ENCODE peak calls at places on chromosomes 4 and X, in seven cellular contexts. U is neuronal stem cell; F is PC-3; A is IMR-90; K is SJSA1; G is effector memory CD4-positive, alpha-beta T cell; Z is PC-9. M is an unnamed sample.

GRCh38 chr4:108590776-108591175 is 29.6 kb upstream of the RPL34 start:
- DNase-seq in F (no peak), G (no peak), U (no peak), A (peak; percentile 10), K (no peak), Z (no peak), M (no peak)

GRCh38 chrX:54447461-54447860 is 7.3 kb downstream of the TSR2 start:
- DNase-seq in U (no peak), K (no peak), G (no peak), Z (no peak), A (no peak), F (peak; percentile 20), M (no peak)

GRCh38 chrX:72121381-72121780 is 10.3 kb downstream of the RTL5 start:
- DNase-seq in F (peak; percentile 85), A (peak; percentile 75), Z (no peak), K (peak; percentile 67), U (no peak), G (no peak), M (no peak)

GRCh38 chr4:1469596-1470392 is 63.6 kb upstream of the NKX1-1 start:
- DNase-seq in F (peak; percentile 3), U (no peak), A (no peak), G (no peak), K (no peak), Z (no peak), M (no peak)

GRCh38 chr4:183600189-183600685 is 58.7 kb downstream of the RWDD4 start:
- DNase-seq in K (no peak), G (no peak), F (peak; percentile 16), Z (no peak), A (no peak), U (no peak), M (no peak)

GRCh38 chrX:30702736-30703135 is 49.5 kb downstream of the GK start:
- DNase-seq in F (no peak), G (no peak), Z (no peak), A (peak; percentile 91), K (no peak), U (no peak), M (no peak)

GRCh38 chr4:8894424-8894816 is 22.8 kb upstream of the HMX1 start:
- DNase-seq in F (no peak), U (no peak), G (no peak), K (no peak), A (no peak), Z (no peak), M (no peak)

GRCh38 chrX:11481035-11481434 is 184.7 kb downstream of the ARHGAP6 start:
- DNase-seq in A (peak; percentile 37), Z (no peak), G (no peak), K (no peak), U (no peak), F (no peak), M (no peak)

GRCh38 chr4:169033660-169034059 is 23.6 kb upstream of the CBR4 start:
- DNase-seq in U (no peak), F (no peak), G (no peak), A (no peak), Z (no peak), K (no peak), M (no peak)

GRCh38 chr4:6087669-6088068 is 69.4 kb upstream of the C4orf50 start:
- DNase-seq in G (no peak), Z (no peak), F (peak; percentile 50), K (no peak), U (peak; percentile 42), A (peak; percentile 28), M (no peak)

GRCh38 chr4:101198741-101199339 is 148.5 kb downstream of the PPP3CA start:
- DNase-seq in K (no peak), U (no peak), G (no peak), Z (no peak), F (no peak), A (no peak), M (no peak)

GRCh38 chr4:22179124-22179874 is 230.7 kb upstream of the KCNIP4 start:
- DNase-seq in Z (no peak), G (no peak), F (peak; percentile 87), A (peak; percentile 77), U (no peak), K (peak; percentile 2), M (peak; percentile 50)

GRCh38 chr4:150366487-150366999 is 215.4 kb upstream of the MAB21L2 start:
- DNase-seq in K (no peak), F (no peak), Z (no peak), U (peak; percentile 93), G (no peak), A (no peak), M (no peak)

GRCh38 chr4:7924570-7924969 is 15.1 kb downstream of the AFAP1 start:
- DNase-seq in F (no peak), U (no peak), A (no peak), K (no peak), Z (no peak), G (no peak), M (no peak)

GRCh38 chr4:82744284-82744963 is 54.2 kb downstream of the SCD5 start:
- DNase-seq in F (peak; percentile 2), G (no peak), Z (peak; percentile 90), K (no peak), A (no peak), U (no peak), M (peak; percentile 92)

GRCh38 chr4:127870688-127871087 is 10.0 kb upstream of the PLK4 start:
- DNase-seq in Z (no peak), F (peak; percentile 55), G (no peak), A (peak; percentile 89), K (peak; percentile 45), U (no peak), M (peak; percentile 40)

GRCh38 chr4:170079981-170080380 is 9.8 kb downstream of the AADAT start:
- DNase-seq in K (peak; percentile 16), Z (no peak), F (no peak), U (no peak), G (no peak), A (peak; percentile 11), M (no peak)

GRCh38 chrX:68440940-68441339 is 7.6 kb upstream of the OPHN1 start:
- DNase-seq in Z (no peak), G (no peak), K (peak; percentile 35), A (peak; percentile 68), U (no peak), F (peak; percentile 74), M (no peak)

GRCh38 chr4:105306158-105306781 is 159.6 kb downstream of the TET2 start:
- DNase-seq in G (peak; percentile 0), U (no peak), A (no peak), K (no peak), F (peak; percentile 34), Z (no peak), M (no peak)

GRCh38 chrX:39900788-39901170 is 197.0 kb downstream of the BCOR start:
- DNase-seq in K (no peak), G (no peak), A (no peak), F (no peak), U (no peak), Z (no peak), M (no peak)

GRCh38 chrX:101595739-101596419 is 21.9 kb downstream of the ARMCX6 start:
- DNase-seq in K (peak; percentile 19), Z (peak; percentile 52), A (peak; percentile 75), U (peak; percentile 62), G (no peak), F (peak; percentile 70), M (no peak)

GRCh38 chr4:185774815-185775684 is 36.9 kb downstream of the SORBS2 start:
- DNase-seq in K (peak; percentile 89), G (no peak), F (peak; percentile 66), U (no peak), A (peak; percentile 74), Z (no peak), M (no peak)

DNA sequence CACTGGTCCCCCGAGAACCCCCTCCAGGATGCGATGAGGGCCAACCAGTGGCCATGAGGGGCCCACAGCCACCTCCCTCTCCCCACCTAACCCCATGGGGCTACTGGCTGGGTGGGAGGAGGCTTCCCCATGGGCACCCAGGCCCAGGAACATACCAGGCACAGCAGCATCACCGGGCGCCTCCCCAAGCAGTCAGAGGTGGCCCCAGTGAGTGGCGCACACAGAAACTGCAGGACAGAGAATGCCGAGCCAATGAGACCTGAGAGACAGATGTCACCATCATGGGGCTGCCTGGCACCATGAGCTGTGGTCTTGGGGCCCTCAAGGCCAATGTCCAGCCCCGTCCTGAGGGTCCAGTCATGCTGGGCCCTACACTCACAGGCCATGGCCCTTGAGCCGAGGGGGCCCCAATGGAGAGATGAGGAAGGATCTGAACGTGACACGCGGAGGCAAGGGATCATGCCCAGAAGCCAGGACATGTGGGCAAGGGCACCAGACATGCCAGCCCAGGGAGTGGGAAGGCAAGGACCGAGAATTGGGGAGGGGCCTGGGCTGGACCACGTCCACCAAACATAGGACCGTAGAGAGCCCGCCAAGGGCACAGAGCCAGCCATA is 30.1 kb downstream of the NOP14 start:
- DNase-seq in Z (no peak), A (no peak), F (no peak), U (no peak), K (no peak), G (no peak), M (no peak)
- H3K4me1 ChIP-seq in Z (peaks cover 25% of the 10 kb centered on the region), A (peaks cover 16% of the 10 kb centered on the region), F (peaks cover 36% of the 10 kb centered on the region), U (peaks cover 6% of the 10 kb centered on the region), K (peaks cover 24% of the 10 kb centered on the region), G (peaks cover 59% of the 10 kb centered on the region), M (peaks cover 30% of the 10 kb centered on the region)

GRCh38 chr4:70183168-70183939 is 12.2 kb upstream of the ODAM start:
- DNase-seq in G (no peak), F (peak; percentile 71), K (peak; percentile 4), Z (no peak), U (peak; percentile 63), A (peak; percentile 48), M (no peak)
- H3K4me1 ChIP-seq in G (no peaks in the 10 kb centered on the region), F (no peaks in the 10 kb centered on the region), K (no peaks in the 10 kb centered on the region), Z (no peaks in the 10 kb centered on the region), U (no peaks in the 10 kb centered on the region), A (no peaks in the 10 kb centered on the region), M (no peaks in the 10 kb centered on the region)

DNA sequence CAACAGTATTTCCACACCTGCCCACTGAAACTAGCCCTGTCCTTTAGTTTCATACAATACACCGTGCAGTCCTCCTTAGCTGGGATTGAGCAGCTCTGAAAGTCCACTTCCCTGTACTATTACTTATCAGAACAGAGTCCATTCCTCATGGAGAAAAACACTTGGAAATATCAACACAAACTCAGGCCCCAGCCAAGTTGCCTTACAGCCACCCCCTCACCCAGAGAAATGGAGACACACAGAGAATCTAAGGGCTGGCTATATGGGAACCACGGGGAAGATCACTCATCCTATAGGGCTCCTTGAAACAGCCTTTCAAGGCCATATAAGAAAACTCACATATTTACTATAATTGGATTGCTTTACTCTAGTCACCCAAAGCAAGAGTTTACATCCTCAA is 1.9 kb downstream of the SCARB2 start:
- DNase-seq in A (no peak), Z (no peak), K (no peak), F (no peak), U (no peak), G (no peak), M (no peak)
- H3K4me1 ChIP-seq in A (peaks cover 11% of the 10 kb centered on the region), Z (peaks cover 47% of the 10 kb centered on the region), K (peaks cover 35% of the 10 kb centered on the region), F (peaks cover 57% of the 10 kb centered on the region), U (peaks cover 14% of the 10 kb centered on the region), G (peaks cover 22% of the 10 kb centered on the region), M (peaks cover 44% of the 10 kb centered on the region)

GRCh38 chrX:81261576-81261975 is 59.7 kb downstream of the SH3BGRL start:
- DNase-seq in U (no peak), A (peak; percentile 49), K (peak; percentile 14), F (peak; percentile 75), G (no peak), Z (no peak), M (peak; percentile 19)

GRCh38 chrX:81259714-81260395 is 58.0 kb downstream of the SH3BGRL start:
- DNase-seq in K (no peak), Z (no peak), F (peak; percentile 19), U (no peak), G (no peak), A (peak; percentile 20), M (no peak)

GRCh38 chrX:81257817-81258216 is 55.9 kb downstream of the SH3BGRL start:
- DNase-seq in Z (no peak), K (no peak), F (no peak), G (no peak), A (no peak), U (no peak), M (no peak)

GRCh38 chrX:81259008-81259713 is 57.3 kb downstream of the SH3BGRL start:
- DNase-seq in U (no peak), K (peak; percentile 17), A (peak; percentile 67), G (no peak), F (no peak), Z (no peak), M (no peak)

GRCh38 chrX:81263067-81263466 is 61.2 kb downstream of the SH3BGRL start:
- DNase-seq in U (peak; percentile 2), Z (no peak), K (no peak), G (no peak), A (no peak), F (no peak), M (no peak)
- H3K4me1 ChIP-seq in U (peaks cover 9% of the 10 kb centered on the region), Z (no peaks in the 10 kb centered on the region), K (peaks cover 41% of the 10 kb centered on the region), G (no peaks in the 10 kb centered on the region), A (peaks cover 2% of the 10 kb centered on the region), F (peaks cover 39% of the 10 kb centered on the region), M (peaks cover 15% of the 10 kb centered on the region)

M was measured in keratinocyte.